ENCODE peak calls at places on chromosome 22, in nine cellular contexts. H, F, Q, R, O, U, N, M and T are unnamed samples. For H3K4me1, the result is how much of the 10 kb centered on the place peaks cover.

GRCh38 chr22:47445716-47446290 is 683.4 kb downstream of the TBC1D22A start:
- DNase-seq in M (no peak), N (no peak), H (no peak), Q (no peak), O (peak), R (no peak), U (no peak), F (no peak), T (no peak)

GRCh38 chr22:21683401-21683811 is 17.6 kb downstream of the PPIL2 start:
- DNase-seq in R (no peak), Q (no peak), U (no peak), M (no peak), H (no peak), N (no peak), O (no peak), F (no peak), T (no peak)

GRCh38 chr22:19129871-19130270 is 1.2 kb upstream of the TSSK2 start:
- DNase-seq in F (no peak), O (no peak), U (no peak), M (peak), R (no peak), N (no peak), Q (no peak), H (no peak), T (no peak)

GRCh38 chr22:46581580-46582244 is 38.5 kb upstream of the GRAMD4 start:
- DNase-seq in N (peak), Q (no peak), H (no peak), F (no peak), M (no peak), R (peak), U (no peak), O (no peak), T (no peak)

GRCh38 chr22:36367479-36367878 is 20.3 kb downstream of the MYH9 start:
- DNase-seq in U (no peak), M (no peak), R (no peak), F (no peak), H (no peak), O (no peak), N (no peak), Q (no peak), T (no peak)

GRCh38 chr22:32800158-32800557 is 1.3 kb upstream of the TIMP3 start:
- DNase-seq in N (peak), R (peak), H (no peak), Q (no peak), F (no peak), O (no peak), M (no peak), U (no peak), T (no peak)

GRCh38 chr22:44648821-44649566 is 53.0 kb upstream of the PRR5 start:
- DNase-seq in Q (no peak), O (no peak), N (no peak), M (peak), U (no peak), H (no peak), F (no peak), R (no peak), T (no peak)

GRCh38 chr22:19181786-19182471 is 3.4 kb upstream of the SLC25A1 start:
- DNase-seq in M (no peak), F (no peak), N (no peak), U (no peak), H (no peak), R (no peak), Q (no peak), O (no peak), T (no peak)

GRCh38 chr22:44859641-44860040 is 107.3 kb downstream of the ARHGAP8 start:
- DNase-seq in H (no peak), Q (no peak), U (no peak), O (no peak), M (no peak), R (no peak), F (no peak), N (no peak), T (no peak)

GRCh38 chr22:28819253-28820096 is 19.1 kb upstream of the XBP1 start:
- DNase-seq in O (no peak), M (no peak), H (no peak), N (no peak), F (no peak), Q (no peak), R (no peak), U (no peak), T (no peak)

GRCh38 chr22:28821452-28821851 is 21.1 kb upstream of the XBP1 start:
- DNase-seq in Q (no peak), R (no peak), F (no peak), U (no peak), N (no peak), O (no peak), M (no peak), H (no peak), T (no peak)

GRCh38 chr22:28820885-28821284 is 20.5 kb upstream of the XBP1 start:
- DNase-seq in H (no peak), M (no peak), N (no peak), U (no peak), R (no peak), O (no peak), F (no peak), Q (no peak), T (no peak)

GRCh38 chr22:28826921-28827320 is 26.6 kb upstream of the XBP1 start:
- DNase-seq in R (no peak), O (no peak), F (no peak), M (no peak), Q (no peak), N (no peak), H (no peak), U (no peak), T (no peak)

GRCh38 chr22:28822930-28823481 is 22.6 kb upstream of the XBP1 start:
- DNase-seq in H (no peak), U (no peak), O (no peak), M (no peak), Q (peak), F (peak), N (no peak), R (no peak), T (peak)
- H3K4me1 ChIP-seq in H (under half), U (under half), O (under half), M (under half), Q (under half), F (under half), N (under half), R (under half), T (under half)

GRCh38 chr22:38927033-38927789 is 30.2 kb upstream of the APOBEC3A start:
- DNase-seq in O (peak), H (peak), R (peak), Q (no peak), F (peak), U (peak), M (no peak), N (peak), T (peak)

GRCh38 chr22:38923463-38924196 is 33.8 kb upstream of the APOBEC3A start:
- DNase-seq in H (peak), N (peak), R (peak), Q (no peak), M (peak), O (peak), U (peak), F (no peak), T (peak)

GRCh38 chr22:38921801-38922200 is 35.6 kb upstream of the APOBEC3A start:
- DNase-seq in N (no peak), R (no peak), H (no peak), U (no peak), Q (no peak), O (no peak), M (no peak), F (no peak), T (no peak)

GRCh38 chr22:38924197-38924952 is 33.0 kb upstream of the APOBEC3A start:
- DNase-seq in Q (no peak), H (peak), R (peak), M (peak), N (peak), F (no peak), U (peak), O (peak), T (peak)

DNA sequence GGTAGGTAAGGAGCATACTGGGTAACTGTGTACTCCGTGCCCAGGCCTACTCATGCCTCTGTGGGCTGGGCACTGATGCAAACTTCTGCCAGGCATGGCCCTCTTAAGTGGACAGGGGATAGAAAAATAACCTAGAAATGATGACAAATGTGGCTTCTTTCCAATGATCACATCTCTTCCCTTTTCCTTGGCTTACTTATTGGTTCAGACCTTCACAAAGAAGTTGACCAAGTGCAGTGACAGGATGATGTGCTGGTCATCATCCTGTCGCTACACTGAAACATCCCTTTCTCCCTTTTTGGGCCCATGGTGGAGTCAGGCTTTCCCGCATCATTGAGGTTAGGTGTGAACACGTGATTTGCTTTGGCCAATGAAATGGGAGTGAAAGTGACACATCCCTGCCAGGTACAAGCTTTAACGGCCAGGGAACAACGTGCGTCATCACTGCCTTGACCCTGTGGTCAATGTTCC is 31.8 kb upstream of the APOBEC3A start:
- DNase-seq in R (no peak), M (no peak), H (no peak), Q (no peak), O (no peak), U (no peak), F (no peak), N (no peak), T (no peak)
- H3K4me1 ChIP-seq in R (under half), M (under half), H (under half), Q (under half), O (under half), U (under half), F (under half), N (under half), T (under half)

DNA sequence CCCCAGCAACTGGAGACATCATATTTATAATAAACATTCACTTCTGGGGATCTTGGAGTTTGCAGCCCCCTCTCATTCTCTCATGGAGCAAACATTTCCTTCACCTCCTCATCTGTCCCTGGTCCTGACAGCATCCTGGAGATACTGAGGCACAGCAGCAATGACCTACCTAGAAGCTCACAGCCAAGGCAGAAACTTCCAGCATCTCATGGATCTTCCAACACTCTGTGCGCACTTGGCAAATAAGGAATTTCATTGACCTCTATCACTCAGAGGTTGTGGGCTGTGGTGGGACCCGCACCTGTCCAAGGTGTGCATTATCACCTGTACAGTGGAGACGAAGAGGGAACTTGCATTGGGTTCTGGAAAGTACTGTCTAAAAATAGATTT is 109.8 kb downstream of the GGTLC2 start:
- DNase-seq in F (no peak), U (no peak), N (no peak), Q (no peak), R (no peak), H (no peak), M (no peak), O (no peak), T (no peak)
- H3K4me1 ChIP-seq in F (under half), U (under half), N (under half), Q (under half), R (under half), H (under half), M (under half), O (under half), T (under half)

GRCh38 chr22:48707749-48708557 is 1119.7 kb downstream of the BRD1 start:
- DNase-seq in F (no peak), Q (no peak), M (no peak), H (no peak), N (peak), O (no peak), U (no peak), R (no peak), T (no peak)
- H3K4me1 ChIP-seq in F (under half), Q (under half), M (under half), H (under half), N (under half), O (under half), U (under half), R (under half), T (under half)

GRCh38 chr22:40194656-40195055 is 16.9 kb downstream of the TNRC6B start:
- DNase-seq in U (no peak), R (no peak), H (no peak), F (no peak), N (no peak), M (no peak), Q (no peak), O (no peak), T (no peak)

GRCh38 chr22:40193429-40194421 is 16.0 kb downstream of the TNRC6B start:
- DNase-seq in O (no peak), R (peak), Q (no peak), H (peak), N (no peak), U (no peak), M (no peak), F (no peak), T (peak)

GRCh38 chr22:40187389-40187788 is 9.7 kb downstream of the TNRC6B start:
- DNase-seq in O (no peak), N (no peak), R (no peak), H (no peak), M (no peak), Q (no peak), U (no peak), F (no peak), T (no peak)

GRCh38 chr22:40190501-40190900 is 12.8 kb downstream of the TNRC6B start:
- DNase-seq in H (no peak), R (no peak), O (no peak), N (peak), F (no peak), U (no peak), M (no peak), Q (no peak), T (no peak)

DNA sequence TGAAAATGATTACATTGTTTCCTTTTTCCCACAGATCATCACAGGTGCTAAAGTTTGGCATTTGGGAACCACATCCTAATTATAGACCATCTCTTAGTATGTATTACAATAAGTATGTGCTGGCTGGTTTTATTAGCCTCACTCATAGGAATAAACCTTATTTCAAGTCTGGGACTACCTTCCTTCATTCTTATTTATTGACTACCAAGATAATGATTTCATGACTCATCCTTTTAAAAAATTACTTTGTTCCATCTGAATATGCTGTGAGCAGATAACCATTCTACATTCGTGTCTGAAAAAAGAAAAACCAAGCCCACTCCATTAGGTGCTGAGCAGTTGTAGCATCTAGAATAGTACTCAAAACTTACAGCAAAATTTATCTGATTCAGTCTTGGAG is 12.3 kb downstream of the TNRC6B start:
- DNase-seq in U (no peak), N (no peak), Q (no peak), M (peak), O (no peak), F (no peak), H (no peak), R (no peak), T (no peak)
- H3K4me1 ChIP-seq in U (under half), N (half or more), Q (under half), M (under half), O (under half), F (under half), H (under half), R (under half), T (under half)

GRCh38 chr22:42993651-42994275 is 21.2 kb downstream of the PACSIN2 start:
- DNase-seq in F (no peak), H (no peak), U (no peak), R (no peak), N (no peak), O (no peak), Q (no peak), M (no peak), T (no peak)
- H3K4me1 ChIP-seq in F (under half), H (half or more), U (half or more), R (under half), N (half or more), O (under half), Q (under half), M (under half), T (under half)

DNA sequence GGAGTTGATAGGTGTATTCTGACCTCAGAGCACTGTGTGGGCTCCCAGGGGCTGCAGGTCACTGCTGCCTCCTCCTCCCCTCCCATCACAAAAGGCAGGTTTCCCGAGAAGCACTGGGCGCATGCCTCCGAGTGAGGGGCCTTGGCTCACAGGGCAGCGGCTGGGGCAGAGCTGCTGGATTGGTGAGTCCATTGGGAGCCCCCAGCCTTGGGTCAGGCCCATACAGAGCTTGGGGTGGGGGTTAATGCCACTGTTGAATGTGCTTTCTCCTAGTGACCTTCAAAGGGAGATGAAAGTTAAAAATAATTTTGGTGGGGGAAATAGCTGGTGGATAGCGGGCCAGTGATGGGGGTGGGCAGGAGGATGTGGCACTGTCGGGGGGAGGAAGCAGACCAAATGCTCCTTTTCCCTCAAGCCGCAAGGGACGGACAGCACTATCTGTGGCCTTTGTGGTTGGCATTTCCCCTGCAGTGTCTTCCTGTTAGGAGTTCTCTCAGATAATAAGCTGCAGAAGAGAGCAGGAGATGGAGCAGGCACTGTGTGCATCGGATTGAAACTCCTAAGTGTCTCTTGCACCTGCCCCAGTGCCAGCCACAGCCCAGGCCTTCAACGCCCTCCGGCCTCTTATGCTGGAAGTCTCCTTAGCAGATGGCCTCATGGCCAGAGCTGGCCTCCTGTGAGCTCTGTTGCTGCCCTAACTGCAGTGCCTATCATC is 3.2 kb downstream of the TUBA8 start:
- DNase-seq in O (no peak), N (no peak), H (no peak), M (no peak), R (no peak), Q (no peak), U (no peak), F (no peak), T (no peak)
- H3K4me1 ChIP-seq in O (under half), N (half or more), H (under half), M (under half), R (under half), Q (under half), U (under half), F (under half), T (under half)

GRCh38 chr22:20528405-20528978 is 21.1 kb downstream of the MED15 start:
- DNase-seq in U (no peak), H (no peak), N (no peak), O (no peak), F (no peak), M (no peak), Q (no peak), R (no peak), T (no peak)
- H3K4me1 ChIP-seq in U (under half), H (half or more), N (half or more), O (under half), F (under half), M (half or more), Q (half or more), R (under half), T (under half)

GRCh38 chr22:33894515-33894914 is 25.8 kb downstream of the LARGE1 start:
- DNase-seq in Q (no peak), H (no peak), R (no peak), U (no peak), O (no peak), M (peak), N (no peak), F (no peak), T (no peak)
- H3K4me1 ChIP-seq in Q (under half), H (under half), R (under half), U (under half), O (under half), M (under half), N (half or more), F (under half), T (under half)